ENCODE peak calls at places on chromosomes 1 and 21, in four cellular contexts. One of them, this sample, is unnamed.

GRCh38 chr21:16279658-16280581 is 550.1 kb downstream of the USP25 start:
- DNase-seq in ovary: peak
- DNase-seq in H1: peak
- DNase-seq in breast epithelium: no peak
- DNase-seq in this sample: no peak

GRCh38 chr1:225746361-225747179 is 31.1 kb upstream of the SRP9 start:
- DNase-seq in breast epithelium: peak
- DNase-seq in ovary: peak
- DNase-seq in H1: peak
- DNase-seq in this sample: no peak

GRCh38 chr1:229874150-229874549 is 192.9 kb upstream of the GALNT2 start:
- DNase-seq in breast epithelium: no peak
- DNase-seq in ovary: no peak
- DNase-seq in H1: no peak
- DNase-seq in this sample: no peak

GRCh38 chr1:160789702-160790611 is 6.0 kb upstream of the LY9 start:
- DNase-seq in breast epithelium: no peak
- DNase-seq in ovary: no peak
- DNase-seq in H1: no peak
- DNase-seq in this sample: no peak

GRCh38 chr21:34754690-34755647 is 86.2 kb downstream of the CLIC6 start:
- DNase-seq in breast epithelium: no peak
- DNase-seq in H1: no peak
- DNase-seq in ovary: no peak
- DNase-seq in this sample: no peak

GRCh38 chr1:181936768-181937581 is 124.5 kb downstream of the ZNF648 start:
- DNase-seq in ovary: no peak
- DNase-seq in breast epithelium: peak
- DNase-seq in H1: peak
- DNase-seq in this sample: peak

GRCh38 chr1:59994302-59995198 is 68.0 kb upstream of the CYP2J2 start:
- DNase-seq in H1: no peak
- DNase-seq in ovary: no peak
- DNase-seq in breast epithelium: no peak
- DNase-seq in this sample: no peak

GRCh38 chr1:70140894-70141293 is 64.5 kb downstream of the LRRC40 start:
- DNase-seq in breast epithelium: no peak
- DNase-seq in ovary: no peak
- DNase-seq in H1: no peak
- DNase-seq in this sample: no peak

GRCh38 chr21:43193651-43194302 is 25.0 kb downstream of the CRYAA start:
- DNase-seq in ovary: peak
- DNase-seq in breast epithelium: peak
- DNase-seq in H1: no peak
- DNase-seq in this sample: no peak

DNA sequence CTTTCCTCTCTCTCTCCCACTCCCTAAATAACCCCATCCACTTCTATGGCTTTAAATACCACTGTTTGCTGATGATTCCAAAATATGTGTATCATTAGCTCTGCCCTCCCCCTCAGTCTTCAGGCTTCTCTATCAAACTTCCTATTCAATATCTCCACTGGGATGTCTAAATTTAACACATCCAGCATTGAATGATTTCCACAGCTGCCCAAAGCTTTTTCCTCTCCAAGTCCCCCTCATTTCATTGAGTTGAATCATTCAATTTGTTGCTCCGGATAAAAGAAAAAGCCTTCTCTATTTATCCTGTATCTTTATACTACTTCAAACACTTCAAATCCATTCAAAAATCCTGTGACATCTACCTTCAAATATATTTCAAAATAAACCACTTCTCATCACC is 225.0 kb downstream of the SEC16B start:
- DNase-seq in ovary: no peak
- DNase-seq in H1: no peak
- DNase-seq in breast epithelium: no peak
- DNase-seq in this sample: no peak
- TF ChIP-seq POLR2A in ovary: no peak
- TF ChIP-seq POLR2A in H1: no peak
- TF ChIP-seq POLR2A in breast epithelium: no peak
- TF ChIP-seq POLR2A in this sample: no peak

GRCh38 chr1:183842817-183843187 is 37.9 kb downstream of the RGL1 start:
- DNase-seq in breast epithelium: no peak
- DNase-seq in ovary: no peak
- DNase-seq in H1: no peak
- DNase-seq in this sample: no peak
- TF ChIP-seq POLR2A in breast epithelium: no peak
- TF ChIP-seq POLR2A in ovary: no peak
- TF ChIP-seq POLR2A in H1: no peak
- TF ChIP-seq POLR2A in this sample: no peak

DNA sequence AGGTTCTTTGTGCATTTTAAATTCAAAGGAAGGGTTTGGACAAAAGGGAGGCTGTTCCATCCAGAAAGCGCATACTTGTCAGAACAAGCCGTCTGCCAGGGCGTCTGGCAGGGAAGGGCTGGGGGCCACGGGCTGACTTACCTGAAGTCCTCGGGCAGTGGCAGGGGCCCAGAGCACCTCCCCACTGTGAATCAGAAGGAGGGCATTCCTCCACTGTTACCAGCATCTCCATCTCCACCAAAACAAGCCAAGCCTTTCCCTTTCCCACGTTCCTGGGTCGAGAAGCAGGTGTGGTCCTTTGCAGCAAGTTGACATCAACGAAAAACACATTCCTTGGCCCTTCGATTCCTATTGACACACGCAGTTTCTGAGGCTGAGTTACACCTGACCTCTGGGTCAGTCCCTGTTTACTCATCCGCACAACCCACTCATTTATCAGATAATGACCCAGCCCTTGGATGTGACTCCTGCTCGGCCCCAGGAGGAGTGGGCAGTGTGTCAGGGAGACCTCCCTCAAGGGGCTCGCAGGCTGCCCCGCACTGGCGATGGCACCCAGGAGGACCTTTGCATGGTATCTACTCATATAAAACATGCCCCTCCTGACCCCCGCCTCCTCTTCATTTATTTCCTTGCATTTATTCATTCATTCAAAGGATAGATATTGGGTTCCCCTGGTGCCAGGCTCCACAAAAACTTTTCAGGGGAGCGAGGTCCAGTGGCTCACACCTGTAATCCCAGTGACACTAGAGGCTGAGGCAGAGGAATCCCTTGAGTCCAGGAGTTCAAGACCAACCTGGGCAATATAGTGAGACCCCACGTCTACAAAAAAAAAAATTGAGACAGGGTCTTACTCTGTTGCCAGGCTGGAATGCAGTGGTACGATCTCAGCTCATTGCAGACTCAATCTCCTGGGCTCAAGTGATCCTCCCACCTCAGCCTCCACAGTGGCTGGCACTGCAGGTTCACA is 60.2 kb downstream of the TOMM20 start:
- DNase-seq in H1: no peak
- DNase-seq in ovary: no peak
- DNase-seq in breast epithelium: peak
- DNase-seq in this sample: no peak
- TF ChIP-seq POLR2A in H1: no peak
- TF ChIP-seq POLR2A in ovary: no peak
- TF ChIP-seq POLR2A in breast epithelium: no peak
- TF ChIP-seq POLR2A in this sample: no peak

GRCh38 chr1:5822726-5823125 is 169.5 kb downstream of the NPHP4 start:
- DNase-seq in H1: no peak
- DNase-seq in breast epithelium: no peak
- DNase-seq in ovary: no peak
- DNase-seq in this sample: no peak

GRCh38 chr1:5828322-5828935 is 163.8 kb downstream of the NPHP4 start:
- DNase-seq in ovary: no peak
- DNase-seq in breast epithelium: no peak
- DNase-seq in H1: no peak
- DNase-seq in this sample: no peak

GRCh38 chr1:5822266-5822665 is 170.0 kb downstream of the NPHP4 start:
- DNase-seq in breast epithelium: no peak
- DNase-seq in ovary: no peak
- DNase-seq in H1: no peak
- DNase-seq in this sample: no peak

GRCh38 chr1:5829414-5829813 is 162.8 kb downstream of the NPHP4 start:
- DNase-seq in H1: no peak
- DNase-seq in breast epithelium: no peak
- DNase-seq in ovary: no peak
- DNase-seq in this sample: no peak

GRCh38 chr1:5826601-5827000 is 165.6 kb downstream of the NPHP4 start:
- DNase-seq in H1: no peak
- DNase-seq in ovary: no peak
- DNase-seq in breast epithelium: no peak
- DNase-seq in this sample: no peak
- TF ChIP-seq POLR2A in H1: no peak
- TF ChIP-seq POLR2A in ovary: no peak
- TF ChIP-seq POLR2A in breast epithelium: no peak
- TF ChIP-seq POLR2A in this sample: no peak

GRCh38 chr1:53144201-53144600 is 1.8 kb upstream of the SLC1A7 start:
- DNase-seq in ovary: no peak
- DNase-seq in H1: no peak
- DNase-seq in breast epithelium: no peak
- DNase-seq in this sample: no peak

GRCh38 chr1:53145051-53145600 is 2.7 kb upstream of the SLC1A7 start:
- DNase-seq in breast epithelium: no peak
- DNase-seq in H1: no peak
- DNase-seq in ovary: no peak
- DNase-seq in this sample: no peak

GRCh38 chr1:53145619-53145941 is 3.1 kb upstream of the SLC1A7 start:
- DNase-seq in H1: no peak
- DNase-seq in breast epithelium: no peak
- DNase-seq in ovary: no peak
- DNase-seq in this sample: no peak

GRCh38 chr1:53147171-53147570 is 4.7 kb upstream of the SLC1A7 start:
- DNase-seq in ovary: no peak
- DNase-seq in breast epithelium: no peak
- DNase-seq in H1: no peak
- DNase-seq in this sample: no peak

GRCh38 chr1:53145942-53146708 is 3.7 kb upstream of the SLC1A7 start:
- DNase-seq in breast epithelium: no peak
- DNase-seq in H1: no peak
- DNase-seq in ovary: peak
- DNase-seq in this sample: no peak
- TF ChIP-seq POLR2A in breast epithelium: no peak
- TF ChIP-seq POLR2A in H1: no peak
- TF ChIP-seq POLR2A in ovary: no peak
- TF ChIP-seq POLR2A in this sample: no peak